ENCODE peak calls at places on chromosomes 7 and 10, in ten cellular contexts. P is AG04449; T is heart left ventricle; M is psoas muscle; J is keratinocyte; Z is ovary; A is IMR-90; W is naive thymus-derived CD4-positive, alpha-beta T cell; G is GM12865; K is GM23248. X is an unnamed sample.
A peak's percentile ranks its signal among the peaks of the same experiment; 100 is the strongest.

GRCh38 chr10:89904755-89905154 is 203.4 kb downstream of the KIF20B start:
- DNase-seq in W (no peak), J (no peak), K (no peak), T (no peak), Z (no peak), P (no peak), G (no peak), A (no peak), M (no peak), X (no peak)

GRCh38 chr10:6406220-6407033 is 173.6 kb downstream of the PRKCQ start:
- DNase-seq in W (peak; percentile 21), J (no peak), G (peak; percentile 21), Z (no peak), M (no peak), K (peak; percentile 66), T (no peak), A (peak; percentile 37), P (no peak), X (no peak)

GRCh38 chr7:5824297-5824610 is 42.8 kb upstream of the RNF216 start:
- DNase-seq in W (peak; percentile 37), A (no peak), Z (no peak), T (no peak), J (no peak), K (no peak), P (no peak), G (peak; percentile 2), M (no peak), X (no peak)

GRCh38 chr10:77873558-77874380 is 52.8 kb downstream of the DLG5 start:
- DNase-seq in K (peak; percentile 69), J (peak; percentile 90), M (peak; percentile 67), T (peak; percentile 44), G (peak; percentile 90), Z (peak; percentile 53), W (peak; percentile 30), A (peak; percentile 42), P (peak; percentile 7), X (peak; percentile 18)

GRCh38 chr10:32244421-32245207 is 102.3 kb downstream of the EPC1 start:
- DNase-seq in M (no peak), P (no peak), Z (no peak), T (no peak), W (no peak), G (no peak), A (no peak), J (no peak), K (no peak), X (no peak)

GRCh38 chr7:92639213-92639896 is 49.2 kb upstream of the FAM133B start:
- DNase-seq in K (peak; percentile 33), M (no peak), T (no peak), J (no peak), P (no peak), W (no peak), A (no peak), G (peak; percentile 17), Z (no peak), X (no peak)

GRCh38 chr7:75776295-75776971 is 4.4 kb upstream of the CCL26 start:
- DNase-seq in K (peak; percentile 92), W (peak; percentile 44), T (no peak), G (peak; percentile 62), P (peak; percentile 77), J (no peak), M (no peak), A (peak; percentile 89), Z (no peak), X (peak; percentile 77)

GRCh38 chr7:105975770-105976428 is 12.8 kb downstream of the CDHR3 start:
- DNase-seq in G (no peak), W (no peak), K (peak; percentile 50), P (peak; percentile 69), A (peak; percentile 81), Z (no peak), J (no peak), T (no peak), M (no peak), X (no peak)

GRCh38 chr10:102776779-102777417 is 33.1 kb downstream of the WBP1L start:
- DNase-seq in P (peak; percentile 93), G (no peak), K (peak; percentile 96), A (peak; percentile 98), W (no peak), J (peak; percentile 87), M (peak; percentile 85), T (peak; percentile 94), Z (peak; percentile 86), X (peak; percentile 98)
- H3K4me3 ChIP-seq in P (peak overlapping the region; percentile 51), G (no peak overlapping the region), K (peak overlapping the region; percentile 53), A (peak overlapping the region; percentile 22), W (no peak overlapping the region), J (peak overlapping the region; percentile 52), M (peak overlapping the region; percentile 81), T (peak overlapping the region; percentile 61), Z (peak overlapping the region; percentile 51), X (peak overlapping the region; percentile 61)

GRCh38 chr7:27190284-27190748 is 5.3 kb upstream of the HOXA11 start:
- DNase-seq in A (no peak), T (no peak), P (no peak), K (no peak), W (no peak), J (no peak), G (no peak), Z (no peak), M (no peak), X (no peak)

GRCh38 chr7:27192546-27193334 is 7.2 kb downstream of the HOXA13 start:
- DNase-seq in A (no peak), K (peak; percentile 66), W (no peak), T (no peak), J (no peak), M (no peak), G (no peak), Z (no peak), P (no peak), X (no peak)

GRCh38 chr7:27191081-27191715 is 6.2 kb upstream of the HOXA11 start:
- DNase-seq in T (no peak), M (no peak), G (no peak), Z (no peak), A (no peak), P (no peak), W (no peak), J (no peak), K (no peak), X (no peak)

GRCh38 chr7:27193335-27194001 is 6.4 kb downstream of the HOXA13 start:
- DNase-seq in K (no peak), G (no peak), W (no peak), J (no peak), P (no peak), A (no peak), M (no peak), T (no peak), Z (no peak), X (no peak)

DNA sequence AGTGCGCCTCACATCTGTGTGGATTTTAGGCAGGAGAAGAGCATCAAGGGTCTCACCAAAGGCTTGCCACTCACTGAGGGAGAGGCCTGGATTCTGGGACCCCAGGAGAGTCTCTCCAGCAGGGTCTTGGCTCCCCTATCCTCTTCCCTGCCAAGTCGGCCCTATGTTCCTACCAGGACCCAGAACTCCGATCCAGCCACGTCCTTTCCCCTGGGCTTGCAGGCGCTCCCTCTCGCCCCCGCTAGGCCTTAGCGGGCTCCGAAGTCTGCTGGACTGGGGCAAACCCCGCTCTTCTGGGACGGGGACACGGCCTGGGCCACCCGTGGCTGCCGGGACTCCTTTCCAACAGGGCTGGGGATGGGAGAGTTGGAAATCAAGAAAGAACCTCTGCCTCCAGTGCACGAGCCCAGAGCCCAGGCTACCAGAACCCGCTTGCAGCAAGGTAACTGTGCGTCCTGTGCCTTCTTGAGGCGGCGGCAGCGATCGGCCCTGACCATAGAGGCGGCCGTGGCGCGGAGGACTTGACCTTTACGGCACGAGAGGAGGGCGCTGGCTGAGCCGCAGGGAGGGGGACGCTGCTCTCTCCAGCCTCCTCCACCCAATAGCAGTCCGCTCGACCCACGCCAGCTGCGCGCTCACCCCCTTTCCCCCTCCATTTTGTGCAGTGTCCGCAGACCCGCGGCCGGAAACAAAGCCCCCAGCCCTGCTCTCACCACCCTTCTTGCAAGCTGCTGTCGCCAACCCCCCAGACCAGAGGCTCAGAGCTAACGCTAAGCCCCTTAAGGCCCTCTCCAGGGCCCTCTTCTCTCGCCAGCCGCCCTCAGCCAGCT is 6.9 kb upstream of the HOXA11 start:
- DNase-seq in K (no peak), J (no peak), G (no peak), P (no peak), W (no peak), A (no peak), T (no peak), Z (no peak), M (no peak), X (no peak)
- H3K4me3 ChIP-seq in K (peak overlapping the region; percentile 74), J (no peak overlapping the region), G (no peak overlapping the region), P (no peak overlapping the region), W (no peak overlapping the region), A (no peak overlapping the region), T (peak overlapping the region; percentile 26), Z (peak overlapping the region; percentile 38), M (peak overlapping the region; percentile 55), X (peak overlapping the region; percentile 23)

GRCh38 chr10:88537337-88537736 is 45.8 kb downstream of the RNLS start:
- DNase-seq in K (no peak), P (no peak), Z (no peak), W (no peak), J (no peak), M (no peak), A (peak; percentile 11), T (no peak), G (no peak), X (no peak)
- H3K4me3 ChIP-seq in K (no peak overlapping the region), P (no peak overlapping the region), Z (no peak overlapping the region), W (no peak overlapping the region), J (no peak overlapping the region), M (no peak overlapping the region), A (no peak overlapping the region), T (no peak overlapping the region), G (no peak overlapping the region), X (no peak overlapping the region)

GRCh38 chr7:44998153-44998871 is 1.7 kb upstream of the CCM2 start:
- DNase-seq in J (no peak), M (no peak), K (no peak), P (no peak), T (no peak), A (no peak), W (no peak), G (no peak), Z (no peak), X (no peak)
- H3K4me3 ChIP-seq in J (no peak overlapping the region), M (peak overlapping the region; percentile 75), K (peak overlapping the region; percentile 83), P (no peak overlapping the region), T (no peak overlapping the region), A (no peak overlapping the region), W (no peak overlapping the region), G (peak overlapping the region; percentile 97), Z (no peak overlapping the region), X (no peak overlapping the region)

GRCh38 chr10:56622335-56622973 is 261.4 kb upstream of the ZWINT start:
- DNase-seq in G (peak; percentile 54), J (no peak), T (no peak), K (no peak), Z (no peak), P (no peak), A (no peak), W (no peak), M (no peak), X (no peak)
- H3K4me3 ChIP-seq in G (peak overlapping the region; percentile 15), J (no peak overlapping the region), T (peak overlapping the region; percentile 25), K (no peak overlapping the region), Z (peak overlapping the region; percentile 34), P (no peak overlapping the region), A (no peak overlapping the region), W (no peak overlapping the region), M (no peak overlapping the region), X (no peak overlapping the region)

GRCh38 chr7:126472825-126473224 is 779.9 kb downstream of the GRM8 start:
- DNase-seq in P (no peak), J (no peak), K (no peak), T (no peak), Z (no peak), G (no peak), A (no peak), W (no peak), M (no peak), X (no peak)
- H3K4me3 ChIP-seq in P (no peak overlapping the region), J (no peak overlapping the region), K (no peak overlapping the region), T (no peak overlapping the region), Z (no peak overlapping the region), G (no peak overlapping the region), A (no peak overlapping the region), W (no peak overlapping the region), M (no peak overlapping the region), X (no peak overlapping the region)